ENCODE peak calls at places on chromosome 3, in ten cellular contexts. One of them, this sample, is unnamed.

GRCh38 chr3:12458901-12459300 is 25.4 kb upstream of the TSEN2 start:
- DNase-seq in H54: no peak
- DNase-seq in lung: peak
- DNase-seq in left ventricle myocardium superior: no peak
- DNase-seq in left cardiac atrium: no peak
- DNase-seq in stimulated activated CD8-positive, alpha-beta memory T cell treated with anti-CD3 and anti-CD28 coated beads, Interleukin-4, amount 100 ng/mL, for 4 hours: no peak
- DNase-seq in renal cortical epithelial cell: no peak
- DNase-seq in NCI-H2029 treated with DMSO at 0.1 percent for 48 hours: no peak
- DNase-seq in NCI-H1105: no peak
- DNase-seq in foreskin fibroblast: no peak
- DNase-seq in this sample: no peak

GRCh38 chr3:67357610-67358458 is 296.6 kb downstream of the SUCLG2 start:
- DNase-seq in H54: peak
- DNase-seq in lung: no peak
- DNase-seq in left ventricle myocardium superior: no peak
- DNase-seq in left cardiac atrium: no peak
- DNase-seq in stimulated activated CD8-positive, alpha-beta memory T cell treated with anti-CD3 and anti-CD28 coated beads, Interleukin-4, amount 100 ng/mL, for 4 hours: no peak
- DNase-seq in renal cortical epithelial cell: peak
- DNase-seq in NCI-H2029 treated with DMSO at 0.1 percent for 48 hours: no peak
- DNase-seq in NCI-H1105: peak
- DNase-seq in foreskin fibroblast: no peak
- DNase-seq in this sample: peak

GRCh38 chr3:70333080-70333479 is 20.6 kb upstream of the MDFIC2 start:
- DNase-seq in H54: no peak
- DNase-seq in lung: no peak
- DNase-seq in left ventricle myocardium superior: no peak
- DNase-seq in left cardiac atrium: no peak
- DNase-seq in stimulated activated CD8-positive, alpha-beta memory T cell treated with anti-CD3 and anti-CD28 coated beads, Interleukin-4, amount 100 ng/mL, for 4 hours: no peak
- DNase-seq in renal cortical epithelial cell: no peak
- DNase-seq in NCI-H2029 treated with DMSO at 0.1 percent for 48 hours: no peak
- DNase-seq in NCI-H1105: no peak
- DNase-seq in foreskin fibroblast: no peak
- DNase-seq in this sample: no peak

GRCh38 chr3:49158108-49158709 is 7.9 kb downstream of the CCDC71 start:
- DNase-seq in H54: no peak
- DNase-seq in lung: peak
- DNase-seq in left ventricle myocardium superior: no peak
- DNase-seq in left cardiac atrium: no peak
- DNase-seq in stimulated activated CD8-positive, alpha-beta memory T cell treated with anti-CD3 and anti-CD28 coated beads, Interleukin-4, amount 100 ng/mL, for 4 hours: peak
- DNase-seq in renal cortical epithelial cell: no peak
- DNase-seq in NCI-H2029 treated with DMSO at 0.1 percent for 48 hours: no peak
- DNase-seq in NCI-H1105: peak
- DNase-seq in foreskin fibroblast: no peak
- DNase-seq in this sample: no peak

GRCh38 chr3:188915137-188915536 is 256.6 kb upstream of the TPRG1 start:
- DNase-seq in H54: no peak
- DNase-seq in lung: no peak
- DNase-seq in left ventricle myocardium superior: no peak
- DNase-seq in left cardiac atrium: no peak
- DNase-seq in stimulated activated CD8-positive, alpha-beta memory T cell treated with anti-CD3 and anti-CD28 coated beads, Interleukin-4, amount 100 ng/mL, for 4 hours: no peak
- DNase-seq in renal cortical epithelial cell: no peak
- DNase-seq in NCI-H2029 treated with DMSO at 0.1 percent for 48 hours: no peak
- DNase-seq in NCI-H1105: no peak
- DNase-seq in foreskin fibroblast: no peak
- DNase-seq in this sample: peak

GRCh38 chr3:69442771-69443197 is 56.9 kb upstream of the FRMD4B start:
- DNase-seq in H54: no peak
- DNase-seq in lung: no peak
- DNase-seq in left ventricle myocardium superior: no peak
- DNase-seq in left cardiac atrium: no peak
- DNase-seq in stimulated activated CD8-positive, alpha-beta memory T cell treated with anti-CD3 and anti-CD28 coated beads, Interleukin-4, amount 100 ng/mL, for 4 hours: no peak
- DNase-seq in renal cortical epithelial cell: peak
- DNase-seq in NCI-H2029 treated with DMSO at 0.1 percent for 48 hours: no peak
- DNase-seq in NCI-H1105: no peak
- DNase-seq in foreskin fibroblast: no peak
- DNase-seq in this sample: no peak

GRCh38 chr3:11350374-11350773 is 78.2 kb downstream of the ATG7 start:
- DNase-seq in H54: peak
- DNase-seq in lung: no peak
- DNase-seq in left ventricle myocardium superior: no peak
- DNase-seq in left cardiac atrium: no peak
- DNase-seq in stimulated activated CD8-positive, alpha-beta memory T cell treated with anti-CD3 and anti-CD28 coated beads, Interleukin-4, amount 100 ng/mL, for 4 hours: no peak
- DNase-seq in renal cortical epithelial cell: peak
- DNase-seq in NCI-H2029 treated with DMSO at 0.1 percent for 48 hours: no peak
- DNase-seq in NCI-H1105: no peak
- DNase-seq in foreskin fibroblast: peak
- DNase-seq in this sample: peak

GRCh38 chr3:141388823-141389617 is 20.7 kb downstream of the ZBTB38 start:
- DNase-seq in H54: no peak
- DNase-seq in lung: no peak
- DNase-seq in left ventricle myocardium superior: no peak
- DNase-seq in left cardiac atrium: no peak
- DNase-seq in stimulated activated CD8-positive, alpha-beta memory T cell treated with anti-CD3 and anti-CD28 coated beads, Interleukin-4, amount 100 ng/mL, for 4 hours: no peak
- DNase-seq in renal cortical epithelial cell: peak
- DNase-seq in NCI-H2029 treated with DMSO at 0.1 percent for 48 hours: no peak
- DNase-seq in NCI-H1105: no peak
- DNase-seq in foreskin fibroblast: no peak
- DNase-seq in this sample: peak

GRCh38 chr3:150451329-150452084 is 43.4 kb downstream of the TSC22D2 start:
- DNase-seq in H54: no peak
- DNase-seq in lung: no peak
- DNase-seq in left ventricle myocardium superior: no peak
- DNase-seq in left cardiac atrium: no peak
- DNase-seq in stimulated activated CD8-positive, alpha-beta memory T cell treated with anti-CD3 and anti-CD28 coated beads, Interleukin-4, amount 100 ng/mL, for 4 hours: no peak
- DNase-seq in renal cortical epithelial cell: no peak
- DNase-seq in NCI-H2029 treated with DMSO at 0.1 percent for 48 hours: no peak
- DNase-seq in NCI-H1105: no peak
- DNase-seq in foreskin fibroblast: no peak
- DNase-seq in this sample: no peak

GRCh38 chr3:9514956-9515355 is 38.7 kb downstream of the LHFPL4 start:
- DNase-seq in H54: no peak
- DNase-seq in lung: no peak
- DNase-seq in left ventricle myocardium superior: no peak
- DNase-seq in left cardiac atrium: no peak
- DNase-seq in stimulated activated CD8-positive, alpha-beta memory T cell treated with anti-CD3 and anti-CD28 coated beads, Interleukin-4, amount 100 ng/mL, for 4 hours: no peak
- DNase-seq in renal cortical epithelial cell: no peak
- DNase-seq in NCI-H2029 treated with DMSO at 0.1 percent for 48 hours: no peak
- DNase-seq in NCI-H1105: no peak
- DNase-seq in foreskin fibroblast: no peak
- DNase-seq in this sample: no peak

GRCh38 chr3:153835540-153835939 is 285.6 kb upstream of the ARHGEF26 start:
- DNase-seq in H54: no peak
- DNase-seq in lung: no peak
- DNase-seq in left ventricle myocardium superior: no peak
- DNase-seq in left cardiac atrium: no peak
- DNase-seq in stimulated activated CD8-positive, alpha-beta memory T cell treated with anti-CD3 and anti-CD28 coated beads, Interleukin-4, amount 100 ng/mL, for 4 hours: no peak
- DNase-seq in renal cortical epithelial cell: no peak
- DNase-seq in NCI-H2029 treated with DMSO at 0.1 percent for 48 hours: no peak
- DNase-seq in NCI-H1105: no peak
- DNase-seq in foreskin fibroblast: no peak
- DNase-seq in this sample: no peak

GRCh38 chr3:172094621-172095557 is 55.5 kb downstream of the FNDC3B start:
- DNase-seq in H54: no peak
- DNase-seq in lung: no peak
- DNase-seq in left ventricle myocardium superior: no peak
- DNase-seq in left cardiac atrium: no peak
- DNase-seq in stimulated activated CD8-positive, alpha-beta memory T cell treated with anti-CD3 and anti-CD28 coated beads, Interleukin-4, amount 100 ng/mL, for 4 hours: no peak
- DNase-seq in renal cortical epithelial cell: no peak
- DNase-seq in NCI-H2029 treated with DMSO at 0.1 percent for 48 hours: no peak
- DNase-seq in NCI-H1105: no peak
- DNase-seq in foreskin fibroblast: no peak
- DNase-seq in this sample: no peak

GRCh38 chr3:96756516-96756915 is 57.9 kb upstream of the EPHA6 start:
- DNase-seq in H54: no peak
- DNase-seq in lung: no peak
- DNase-seq in left ventricle myocardium superior: no peak
- DNase-seq in left cardiac atrium: no peak
- DNase-seq in stimulated activated CD8-positive, alpha-beta memory T cell treated with anti-CD3 and anti-CD28 coated beads, Interleukin-4, amount 100 ng/mL, for 4 hours: no peak
- DNase-seq in renal cortical epithelial cell: no peak
- DNase-seq in NCI-H2029 treated with DMSO at 0.1 percent for 48 hours: no peak
- DNase-seq in NCI-H1105: no peak
- DNase-seq in foreskin fibroblast: no peak
- DNase-seq in this sample: no peak

GRCh38 chr3:127884069-127884468 is 31.0 kb upstream of the KBTBD12 start:
- DNase-seq in H54: no peak
- DNase-seq in lung: no peak
- DNase-seq in left ventricle myocardium superior: no peak
- DNase-seq in left cardiac atrium: no peak
- DNase-seq in stimulated activated CD8-positive, alpha-beta memory T cell treated with anti-CD3 and anti-CD28 coated beads, Interleukin-4, amount 100 ng/mL, for 4 hours: no peak
- DNase-seq in renal cortical epithelial cell: no peak
- DNase-seq in NCI-H2029 treated with DMSO at 0.1 percent for 48 hours: no peak
- DNase-seq in NCI-H1105: no peak
- DNase-seq in foreskin fibroblast: no peak
- DNase-seq in this sample: no peak

GRCh38 chr3:59685432-59685831 is 635.6 kb upstream of the CFAP20DC start:
- DNase-seq in H54: no peak
- DNase-seq in lung: no peak
- DNase-seq in left ventricle myocardium superior: no peak
- DNase-seq in left cardiac atrium: no peak
- DNase-seq in stimulated activated CD8-positive, alpha-beta memory T cell treated with anti-CD3 and anti-CD28 coated beads, Interleukin-4, amount 100 ng/mL, for 4 hours: no peak
- DNase-seq in renal cortical epithelial cell: no peak
- DNase-seq in NCI-H2029 treated with DMSO at 0.1 percent for 48 hours: no peak
- DNase-seq in NCI-H1105: no peak
- DNase-seq in foreskin fibroblast: no peak
- DNase-seq in this sample: no peak

GRCh38 chr3:122021811-122022401 is at the start of gene ILDR1:
- DNase-seq in H54: no peak
- DNase-seq in lung: peak
- DNase-seq in left ventricle myocardium superior: no peak
- DNase-seq in left cardiac atrium: no peak
- DNase-seq in stimulated activated CD8-positive, alpha-beta memory T cell treated with anti-CD3 and anti-CD28 coated beads, Interleukin-4, amount 100 ng/mL, for 4 hours: no peak
- DNase-seq in renal cortical epithelial cell: no peak
- DNase-seq in NCI-H2029 treated with DMSO at 0.1 percent for 48 hours: peak
- DNase-seq in NCI-H1105: peak
- DNase-seq in foreskin fibroblast: no peak
- DNase-seq in this sample: no peak

This sample was measured in HCEC 1CT.